ENCODE peak calls at places on chromosomes 4 and X, in four cellular contexts. J, N, V and I are unnamed samples.

GRCh38 chr4:185817403-185817818 is 5.4 kb upstream of the SORBS2 start:
- DNase-seq in J (no peak), N (no peak), V (no peak), I (no peak)

GRCh38 chr4:8050555-8051206 is 107.9 kb downstream of the ABLIM2 start:
- DNase-seq in J (peak), N (no peak), V (no peak), I (peak)

GRCh38 chr4:157217708-157218107 is 2.8 kb upstream of the GRIA2 start:
- DNase-seq in J (no peak), N (peak), V (peak), I (peak)

GRCh38 chr4:87589531-87589930 is 18.8 kb upstream of the DSPP start:
- DNase-seq in J (peak), N (no peak), V (peak), I (peak)

GRCh38 chr4:28788929-28789490 is 1928.4 kb downstream of the STIM2 start:
- DNase-seq in J (no peak), N (no peak), V (no peak), I (no peak)

GRCh38 chr4:74874785-74875367 is 58.0 kb upstream of the PARM1 start:
- DNase-seq in J (peak), N (peak), V (peak), I (peak)

GRCh38 chrX:75155830-75156525 is at the start of gene ABCB7:
- DNase-seq in J (peak), N (peak), V (peak), I (peak)

GRCh38 chr4:37825943-37826281 is 574 bp upstream of the PGM2 start:
- DNase-seq in J (no peak), N (no peak), V (no peak), I (no peak)

GRCh38 chr4:182929296-182929695 is 12.1 kb upstream of the DCTD start:
- DNase-seq in J (peak), N (no peak), V (peak), I (peak)

GRCh38 chr4:74114234-74114633 is 15.2 kb upstream of the CXCL2 start:
- DNase-seq in J (peak), N (no peak), V (peak), I (peak)

GRCh38 chrX:134712272-134712671 is 54.0 kb upstream of the PLAC1 start:
- DNase-seq in J (no peak), N (no peak), V (no peak), I (no peak)

GRCh38 chrX:20988118-20988517 is 386.1 kb upstream of the CNKSR2 start:
- DNase-seq in J (no peak), N (no peak), V (peak), I (peak)

GRCh38 chrX:64427787-64428186 is 32.5 kb upstream of the MTMR8 start:
- DNase-seq in J (no peak), N (no peak), V (no peak), I (no peak)

GRCh38 chr4:164997941-164998340 is 20.5 kb upstream of the TRIM61 start:
- DNase-seq in J (no peak), N (no peak), V (no peak), I (no peak)

GRCh38 chr4:186728631-186729271 is 5.1 kb upstream of the FAT1 start:
- DNase-seq in J (peak), N (peak), V (peak), I (no peak)

GRCh38 chr4:16794816-16795445 is 103.5 kb downstream of the LDB2 start:
- DNase-seq in J (peak), N (peak), V (peak), I (peak)

GRCh38 chrX:8971116-8971515 is 62.8 kb downstream of the FAM9B start:
- DNase-seq in J (peak), N (peak), V (peak), I (peak)
- TF ChIP-seq CTCF in J (peak), N (peak), V (peak), I (peak)

GRCh38 chr4:24798036-24798610 is 2.8 kb downstream of the SOD3 start:
- DNase-seq in J (no peak), N (no peak), V (no peak), I (no peak)

GRCh38 chr4:24794916-24795665 is at the start of gene SOD3:
- DNase-seq in J (peak), N (no peak), V (peak), I (peak)

GRCh38 chr4:24796632-24797031 is 1.3 kb downstream of the SOD3 start:
- DNase-seq in J (no peak), N (no peak), V (no peak), I (no peak)

GRCh38 chr4:24794111-24794860 is 1.1 kb upstream of the SOD3 start:
- DNase-seq in J (no peak), N (no peak), V (no peak), I (peak)

DNA sequence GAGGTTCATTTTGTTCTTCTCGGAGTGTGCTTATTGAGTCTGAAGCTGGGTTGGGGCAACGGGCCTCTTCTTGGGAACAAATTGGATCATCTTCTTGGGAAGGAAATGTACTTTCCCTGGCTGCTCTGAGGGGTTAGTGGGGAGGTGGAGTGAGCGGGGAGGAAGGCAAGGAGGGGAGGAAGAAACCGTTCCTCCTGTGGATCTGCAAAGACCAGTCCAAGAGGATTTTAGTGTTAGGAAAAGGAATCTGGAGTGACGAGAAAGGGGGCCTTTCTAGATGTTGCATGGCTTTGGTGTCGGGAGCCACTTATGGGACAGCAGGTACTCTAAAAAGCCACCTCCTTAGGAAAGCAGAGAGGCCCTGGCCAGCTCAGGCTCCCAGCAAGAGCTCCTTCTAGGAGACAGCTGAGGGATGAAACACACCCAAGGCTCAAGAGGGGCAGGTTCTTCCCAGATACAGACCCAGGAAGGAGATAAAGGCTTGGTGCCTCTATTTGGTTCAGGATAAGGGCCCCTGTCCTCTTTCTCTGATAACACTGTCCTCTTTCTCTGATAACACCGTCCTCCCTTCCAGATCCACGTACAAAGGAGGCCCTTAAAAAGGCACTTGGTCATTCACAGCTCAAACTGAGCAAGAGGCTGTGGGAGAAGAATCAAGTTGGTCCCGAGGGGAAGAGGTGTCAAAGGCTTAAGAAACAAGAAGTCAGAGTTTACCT is 451 bp downstream of the SOD3 start:
- DNase-seq in J (no peak), N (no peak), V (no peak), I (peak)
- H3K4me3 ChIP-seq in J (peak), N (no peak), V (no peak), I (no peak)

DNA sequence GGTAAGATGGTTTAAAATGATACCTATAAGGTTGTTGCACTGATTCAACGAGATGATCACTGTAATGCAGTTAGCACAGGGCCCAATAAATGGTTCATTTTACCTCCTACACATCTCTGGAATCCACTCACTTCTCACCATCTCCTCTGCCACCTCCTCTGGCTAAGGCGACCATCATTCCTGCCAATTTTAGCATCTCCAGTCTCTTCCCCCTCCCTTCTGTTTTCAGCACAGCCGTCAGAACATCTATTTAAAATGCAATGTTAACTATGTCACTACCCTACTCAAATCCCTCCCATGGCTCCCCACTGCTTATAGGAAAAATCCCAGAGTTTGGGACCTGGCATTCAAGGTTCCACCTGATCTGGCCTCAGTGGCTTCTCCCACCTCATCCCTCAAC is 3.5 kb upstream of the SYP start:
- DNase-seq in J (no peak), N (no peak), V (no peak), I (no peak)
- TF ChIP-seq CTCF in J (no peak), N (no peak), V (no peak), I (no peak)

GRCh38 chrX:39821709-39822095 is 276.1 kb downstream of the BCOR start:
- DNase-seq in J (no peak), N (no peak), V (no peak), I (no peak)
- H3K4me3 ChIP-seq in J (peak), N (no peak), V (no peak), I (peak)

GRCh38 chrX:131778269-131779218 is 234.7 kb downstream of the OR13H1 start:
- DNase-seq in J (no peak), N (no peak), V (no peak), I (no peak)
- TF ChIP-seq CTCF in J (no peak), N (no peak), V (no peak), I (no peak)

DNA sequence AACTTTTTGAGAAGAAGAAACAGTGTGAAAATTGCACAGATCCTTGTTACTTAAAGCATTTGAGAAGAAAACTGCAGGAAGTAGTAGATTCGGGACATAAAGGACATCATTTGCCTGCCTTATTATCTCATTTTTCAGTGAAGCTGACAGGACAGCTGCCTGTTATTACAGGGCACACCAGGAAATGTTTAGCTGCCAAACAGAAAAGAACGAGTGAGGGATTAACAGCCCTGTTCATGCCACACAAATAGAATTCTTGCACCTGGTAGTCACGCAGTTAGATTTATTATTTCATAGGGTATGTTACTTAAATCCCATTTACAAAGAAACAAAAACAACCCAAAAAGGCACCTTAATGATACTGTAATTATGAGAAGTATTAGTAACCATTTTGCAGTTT is 100.6 kb downstream of the CHIC2 start:
- DNase-seq in J (no peak), N (no peak), V (peak), I (no peak)
- H3K4me3 ChIP-seq in J (no peak), N (no peak), V (no peak), I (no peak)

GRCh38 chr4:169611157-169611556 is 1.2 kb downstream of the NEK1 start:
- DNase-seq in J (no peak), N (no peak), V (no peak), I (no peak)

GRCh38 chr4:169617306-169617705 is 3.1 kb upstream of the CLCN3 start:
- DNase-seq in J (no peak), N (no peak), V (no peak), I (no peak)

GRCh38 chr4:169615467-169616106 is 3.2 kb upstream of the NEK1 start:
- DNase-seq in J (no peak), N (no peak), V (peak), I (no peak)

GRCh38 chr4:169612869-169613859 is 781 bp upstream of the NEK1 start:
- DNase-seq in J (peak), N (peak), V (peak), I (peak)

DNA sequence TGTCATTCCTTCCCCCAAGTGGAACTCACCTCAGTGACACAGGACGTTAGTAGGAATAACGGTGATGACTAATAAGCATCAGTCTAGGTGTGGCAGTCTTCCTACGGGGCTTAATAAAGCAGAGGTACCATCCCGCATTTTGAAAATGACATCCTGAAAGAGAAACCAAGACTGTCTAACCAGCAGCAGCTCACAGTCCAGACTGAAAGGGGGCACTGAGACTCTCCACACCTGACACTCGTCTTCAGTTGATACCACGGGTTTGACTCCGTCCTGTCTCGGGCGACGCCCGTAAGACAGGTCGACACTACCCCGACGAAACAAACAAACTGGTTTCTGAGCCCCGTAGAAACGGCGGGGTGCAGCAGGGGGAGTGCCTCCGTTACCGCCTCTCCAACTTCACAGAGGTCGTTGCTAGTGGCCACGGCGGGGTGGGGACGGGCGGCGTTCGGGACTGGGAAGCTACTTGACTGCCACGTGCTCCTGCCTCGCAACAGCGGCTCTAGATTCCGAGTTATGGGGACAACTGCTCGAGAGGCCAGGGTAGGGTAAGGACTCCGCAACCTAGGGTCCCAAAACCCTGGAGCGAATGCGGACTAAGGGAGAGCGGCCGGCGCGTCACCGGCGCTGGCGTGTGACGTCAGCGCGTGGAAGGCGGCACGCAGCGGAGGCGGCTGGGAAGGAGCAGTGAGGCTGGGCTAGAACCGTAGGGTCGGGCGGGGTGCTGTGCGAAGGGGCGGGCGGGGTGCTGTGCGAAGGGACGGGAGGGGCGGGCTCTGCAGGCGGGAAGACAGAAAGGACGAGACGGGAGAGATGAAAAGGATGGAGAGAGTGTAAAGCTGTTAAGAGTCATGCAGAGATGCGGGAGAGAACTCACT is at the start of gene NEK1:
- DNase-seq in J (peak), N (peak), V (peak), I (peak)
- TF ChIP-seq CTCF in J (no peak), N (no peak), V (no peak), I (no peak)

GRCh38 chr4:158644755-158645154 is 26.9 kb downstream of the C4orf46 start:
- DNase-seq in J (no peak), N (no peak), V (no peak), I (no peak)
- H3K4me3 ChIP-seq in J (no peak), N (no peak), V (no peak), I (no peak)